ENCODE peak calls at places on chromosomes 11 and 22, in six cellular contexts. B, I, E, K, D and U are unnamed samples. For H3K4me1 and H3K9me3, the result is how much of the 10 kb centered on the place peaks cover.

GRCh38 chr11:127485541-127485940 is 485.0 kb upstream of the KIRREL3 start:
- DNase-seq in B (no peak), I (no peak), K (no peak), E (no peak), D (no peak), U (no peak)

GRCh38 chr11:86182976-86183584 is 61.5 kb upstream of the EED start:
- DNase-seq in D (no peak), I (peak), B (no peak), K (peak), E (no peak), U (no peak)

GRCh38 chr11:108324587-108324986 is 101.7 kb downstream of the ATM start:
- DNase-seq in K (no peak), B (no peak), I (no peak), D (no peak), E (no peak), U (no peak)

GRCh38 chr11:124638500-124638899 is 15.8 kb downstream of the TBRG1 start:
- DNase-seq in I (peak), B (no peak), E (no peak), D (no peak), K (no peak), U (no peak)

GRCh38 chr11:43072096-43072495 is 239.7 kb upstream of the API5 start:
- DNase-seq in E (no peak), B (no peak), D (no peak), I (no peak), K (no peak), U (no peak)

GRCh38 chr11:35009941-35010337 is 93.5 kb downstream of the PDHX start:
- DNase-seq in D (no peak), K (no peak), E (no peak), I (no peak), B (no peak), U (no peak)

GRCh38 chr22:40273319-40273718 is 73.0 kb upstream of the ADSL start:
- DNase-seq in K (no peak), I (no peak), D (no peak), B (no peak), E (no peak), U (no peak)

GRCh38 chr11:2361565-2361964 is 15.5 kb upstream of the CD81 start:
- DNase-seq in B (no peak), I (no peak), K (no peak), D (no peak), E (no peak), U (no peak)

GRCh38 chr22:40654522-40655167 is 18.1 kb upstream of the MRTFA start:
- DNase-seq in K (peak), B (no peak), E (peak), I (peak), D (peak), U (peak)

GRCh38 chr11:103016031-103016430 is 60.5 kb upstream of the MMP13 start:
- DNase-seq in K (no peak), D (no peak), B (no peak), E (no peak), I (no peak), U (no peak)

GRCh38 chr11:6979365-6979764 is 40.8 kb downstream of the ZNF214 start:
- DNase-seq in B (no peak), D (no peak), I (no peak), E (no peak), K (no peak), U (no peak)

GRCh38 chr22:47450876-47451475 is 688.5 kb downstream of the TBC1D22A start:
- DNase-seq in D (no peak), K (no peak), B (no peak), E (no peak), I (no peak), U (no peak)

GRCh38 chr11:13772223-13773046 is 104.0 kb downstream of the FAR1 start:
- DNase-seq in E (no peak), I (peak), K (no peak), B (peak), D (no peak), U (no peak)

GRCh38 chr11:61163714-61164609 is 2.7 kb upstream of the VPS37C start:
- DNase-seq in I (peak), B (no peak), K (no peak), D (no peak), E (no peak), U (no peak)

GRCh38 chr11:77510095-77510494 is 36.2 kb upstream of the PAK1 start:
- DNase-seq in I (no peak), E (no peak), K (no peak), B (no peak), D (no peak), U (no peak)

GRCh38 chr11:26572770-26573402 is 823 bp upstream of the MUC15 start:
- DNase-seq in D (no peak), B (no peak), E (no peak), K (no peak), I (no peak), U (no peak)

GRCh38 chr11:2541321-2541680 is 96.5 kb downstream of the KCNQ1 start:
- DNase-seq in B (no peak), I (no peak), D (peak), E (no peak), K (peak), U (no peak)

GRCh38 chr11:72267956-72268617 is 24.1 kb upstream of the PHOX2A start:
- DNase-seq in B (no peak), K (no peak), I (no peak), D (no peak), E (no peak), U (no peak)

GRCh38 chr22:24219750-24220149 is 25.1 kb downstream of the GGT5 start:
- DNase-seq in I (no peak), K (no peak), B (no peak), E (no peak), D (no peak), U (no peak)

GRCh38 chr11:44727114-44727372 is 281 bp downstream of the TSPAN18 start:
- DNase-seq in K (no peak), B (no peak), I (no peak), D (no peak), E (no peak), U (no peak)

GRCh38 chr11:72069787-72070251 is 10.5 kb downstream of the NUMA1 start:
- DNase-seq in I (peak), D (peak), E (peak), K (peak), B (peak), U (peak)

GRCh38 chr11:102449651-102450570 is 2.7 kb downstream of the TMEM123 start:
- DNase-seq in B (no peak), K (no peak), D (no peak), I (no peak), E (no peak), U (no peak)

GRCh38 chr22:44186737-44187136 is 6.0 kb downstream of the PARVG start:
- DNase-seq in D (peak), K (no peak), B (no peak), E (no peak), I (no peak), U (peak)

GRCh38 chr11:60193687-60194433 is 11.0 kb upstream of the MS4A6A start:
- DNase-seq in E (peak), D (peak), B (peak), I (peak), K (peak), U (no peak)

GRCh38 chr11:36278531-36279245 is 10.5 kb downstream of the COMMD9 start:
- DNase-seq in D (no peak), B (no peak), I (no peak), K (no peak), E (no peak), U (no peak)

GRCh38 chr22:44994399-44995281 is 15.2 kb downstream of the PHF21B start:
- DNase-seq in I (no peak), B (no peak), D (no peak), E (no peak), K (no peak), U (no peak)

GRCh38 chr11:46290598-46291309 is 13.3 kb downstream of the CREB3L1 start:
- DNase-seq in E (peak), D (peak), B (no peak), I (peak), K (peak), U (no peak)

GRCh38 chr11:13487661-13488030 is 8.2 kb downstream of the PTH start:
- DNase-seq in I (peak), E (no peak), B (peak), D (peak), K (no peak), U (no peak)

GRCh38 chr22:17878970-17879369 is 104.7 kb upstream of the BID start:
- DNase-seq in I (no peak), B (no peak), K (no peak), D (no peak), E (no peak), U (no peak)

GRCh38 chr11:114162719-114163123 is 103.2 kb downstream of the ZBTB16 start:
- DNase-seq in K (peak), I (no peak), D (peak), B (no peak), E (peak), U (peak)

GRCh38 chr22:40007826-40008710 is 13.3 kb downstream of the FAM83F start:
- DNase-seq in B (no peak), K (no peak), D (no peak), E (no peak), I (no peak), U (no peak)

GRCh38 chr11:130637566-130637965 is 189.1 kb downstream of the ADAMTS15 start:
- DNase-seq in I (no peak), E (no peak), B (no peak), K (no peak), D (no peak), U (no peak)

GRCh38 chr22:44615602-44616180 is 86.3 kb upstream of the PRR5 start:
- DNase-seq in D (no peak), B (no peak), E (no peak), K (no peak), I (no peak), U (no peak)

GRCh38 chr11:19988598-19988997 is 171.7 kb downstream of the DBX1 start:
- DNase-seq in E (peak), K (peak), I (no peak), D (no peak), B (peak), U (peak)

GRCh38 chr11:45927332-45927683 is 4.9 kb downstream of the LARGE2 start:
- DNase-seq in D (no peak), K (peak), I (no peak), B (no peak), E (no peak), U (peak)

GRCh38 chr11:58866788-58867187 is 22.3 kb upstream of the GLYATL2 start:
- DNase-seq in K (no peak), B (no peak), D (no peak), I (no peak), E (no peak), U (no peak)

DNA sequence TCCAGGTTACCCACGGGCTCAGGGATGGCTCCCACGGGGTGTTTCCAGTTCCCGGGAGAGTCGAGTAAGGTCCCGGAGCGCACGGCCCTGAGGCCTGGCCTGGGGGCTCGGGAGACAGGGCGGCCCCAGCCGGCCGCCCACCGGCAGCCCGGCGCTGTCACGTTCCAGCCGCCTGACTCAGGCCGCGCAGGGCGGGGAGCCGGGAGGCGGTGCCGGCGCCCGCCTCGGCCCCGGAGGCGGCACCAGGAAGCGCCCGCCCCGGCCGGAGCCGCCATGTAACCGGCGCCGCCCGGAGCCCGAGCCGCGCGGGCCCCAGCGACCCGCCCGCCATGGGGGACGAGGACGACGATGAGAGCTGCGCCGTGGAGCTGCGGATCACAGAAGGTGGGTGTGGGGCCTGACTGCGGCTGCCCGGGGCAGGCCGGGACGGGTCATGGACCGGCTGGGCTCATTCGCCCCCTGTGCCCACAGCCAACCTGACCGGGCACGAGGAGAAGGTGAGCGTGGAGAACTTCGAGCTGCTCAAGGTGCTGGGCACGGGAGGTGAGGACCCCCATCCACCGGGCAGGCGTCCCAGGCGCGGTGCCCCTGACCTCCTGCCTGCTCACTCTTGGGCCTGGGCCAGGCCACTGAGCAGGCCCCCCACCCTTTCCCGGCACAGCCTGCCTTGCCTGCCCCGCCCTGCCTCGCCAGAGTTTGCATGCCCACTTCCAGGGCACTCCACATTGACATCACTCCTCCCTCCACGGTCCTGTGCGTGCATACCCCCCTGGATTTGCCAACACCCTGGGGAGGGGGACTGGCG is at the start of gene RPS6KA4:
- DNase-seq in B (no peak), K (peak), E (peak), I (peak), D (peak), U (peak)
- H3K27ac ChIP-seq in B (peak), K (peak), E (peak), I (peak), D (peak), U (peak)

GRCh38 chr11:11981840-11982239 is 26.6 kb downstream of the DKK3 start:
- DNase-seq in B (no peak), K (no peak), E (no peak), I (no peak), D (no peak), U (no peak)
- H3K4me1 ChIP-seq in B (under half), K (under half), E (under half), I (under half), D (under half), U (under half)

DNA sequence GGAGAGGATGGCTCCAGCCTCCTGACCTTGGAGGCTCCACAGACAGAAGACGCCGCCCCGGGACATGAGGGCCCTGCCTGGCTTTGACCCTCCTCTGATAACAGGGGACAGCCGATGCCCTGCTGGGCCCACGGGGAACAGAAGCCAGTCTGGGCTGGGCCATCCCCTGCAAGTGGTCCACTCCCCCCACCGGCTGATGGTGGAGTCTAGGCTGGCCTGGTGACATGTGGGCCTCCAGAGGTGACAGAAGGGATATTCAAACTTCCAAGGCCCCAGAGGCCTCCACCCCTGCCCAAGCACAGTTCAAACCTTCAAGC is 930.1 kb downstream of the BRD1 start:
- DNase-seq in B (no peak), D (no peak), E (no peak), I (no peak), K (no peak), U (no peak)
- H3K9me3 ChIP-seq in B (under half), D (under half), E (under half), I (under half), K (under half), U (under half)

DNA sequence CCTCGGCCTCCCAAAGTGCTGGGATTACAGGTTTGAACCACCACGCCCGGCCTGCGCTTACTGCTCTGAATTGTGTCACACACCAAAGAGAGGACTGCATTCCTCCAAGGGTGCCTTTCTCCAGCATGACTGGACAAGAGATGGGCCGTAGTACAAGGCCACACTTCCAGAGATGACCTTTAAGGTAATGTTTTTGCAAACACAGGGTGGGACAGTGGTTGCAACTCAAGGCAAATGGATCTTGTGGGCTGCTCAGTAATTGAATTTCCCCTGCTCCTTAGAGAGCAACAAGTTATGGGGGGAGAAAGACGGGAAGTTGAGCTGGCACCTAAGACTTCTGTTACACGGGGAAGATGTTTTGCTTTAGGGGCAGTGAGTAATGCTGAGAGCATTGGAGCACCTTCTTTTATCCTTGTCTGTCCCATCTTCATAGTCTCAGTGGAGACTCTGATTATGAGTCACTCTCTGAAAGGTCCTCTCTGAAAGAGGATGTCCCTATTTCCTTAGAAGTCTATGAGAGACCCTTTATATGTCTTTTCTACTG is 66.3 kb downstream of the C11orf91 start:
- DNase-seq in I (no peak), B (peak), K (no peak), D (no peak), E (no peak), U (no peak)
- H3K27ac ChIP-seq in I (no peak), B (peak), K (no peak), D (no peak), E (no peak), U (no peak)

DNA sequence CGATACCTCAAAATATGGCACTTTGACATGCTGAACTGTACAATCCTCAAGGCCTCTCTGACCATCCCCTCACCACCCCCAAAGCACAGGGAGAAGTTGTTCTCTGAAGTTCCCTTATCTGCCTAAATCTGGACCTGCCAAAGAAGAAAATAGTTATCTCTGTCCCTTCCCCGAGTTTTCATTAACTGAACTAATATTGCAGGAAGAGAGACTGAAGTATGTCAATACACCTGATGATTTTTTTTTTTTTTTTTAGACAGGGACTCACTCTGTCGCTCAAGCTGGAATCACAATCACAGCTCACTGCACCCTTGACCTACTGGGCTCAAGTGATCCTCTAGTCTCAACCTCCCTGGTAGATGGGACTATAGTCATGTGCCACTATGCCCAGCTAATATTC is 75.0 kb downstream of the SIK3 start:
- DNase-seq in B (no peak), E (no peak), I (no peak), D (no peak), K (no peak), U (no peak)
- H3K4me1 ChIP-seq in B (under half), E (under half), I (under half), D (half or more), K (half or more), U (under half)

DNA sequence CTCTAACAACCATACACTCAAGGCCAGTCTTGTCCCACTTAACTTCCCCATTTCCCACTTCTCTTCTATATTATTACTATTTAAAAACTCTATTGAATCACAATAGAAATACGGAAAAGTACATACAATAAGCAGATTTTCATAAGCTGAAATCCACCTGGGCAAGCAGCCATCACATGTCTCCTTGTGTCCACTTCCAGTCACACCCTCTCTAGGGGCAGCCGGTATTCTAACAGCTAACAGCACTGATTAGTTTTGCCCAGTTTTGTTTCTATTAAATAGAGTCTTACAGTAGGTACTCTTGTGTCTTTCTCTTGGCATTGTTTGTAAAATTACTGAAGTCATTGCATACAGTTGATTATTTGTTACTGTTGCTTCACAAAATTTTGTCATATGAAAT is 37.8 kb downstream of the PPP6R3 start:
- DNase-seq in K (peak), B (no peak), E (peak), D (peak), I (no peak), U (no peak)
- H3K9me3 ChIP-seq in K (under half), B (under half), E (under half), D (under half), I (under half), U (under half)

GRCh38 chr11:70007796-70008195 is 70.3 kb upstream of the ANO1 start:
- DNase-seq in D (no peak), B (no peak), I (no peak), E (no peak), K (no peak), U (no peak)
- H3K27ac ChIP-seq in D (no peak), B (no peak), I (no peak), E (no peak), K (no peak), U (no peak)